ENCODE peak calls at places on chromosomes 1 and 21, in eight cellular contexts. H is neural progenitor cell, S is HCT116, J is SK-N-SH, C is GM23338, E is PC-3, D is hepatocyte, Z is MM.1S. X is an unnamed sample. For H3K27me3, the result is how much of the 10 kb centered on the place peaks cover.

GRCh38 chr1:235100124-235100801 is 28.4 kb downstream of the TOMM20 start:
- DNase-seq in H (peak), S (no peak), J (no peak), C (peak), E (no peak), D (no peak), Z (no peak), X (no peak)

GRCh38 chr1:235494531-235494930 is 9.7 kb downstream of the B3GALNT2 start:
- DNase-seq in H (no peak), S (no peak), J (no peak), C (no peak), E (no peak), D (no peak), Z (no peak), X (no peak)

GRCh38 chr1:234989479-234990327 is 138.9 kb downstream of the TOMM20 start:
- DNase-seq in H (no peak), S (no peak), J (no peak), C (no peak), E (no peak), D (no peak), Z (no peak), X (no peak)

GRCh38 chr1:234438579-234438978 is 40.4 kb downstream of the TARBP1 start:
- DNase-seq in H (no peak), S (no peak), J (no peak), C (no peak), E (no peak), D (no peak), Z (no peak), X (no peak)

GRCh38 chr21:37467082-37467481 is 100.5 kb downstream of the DYRK1A start:
- DNase-seq in H (no peak), S (no peak), J (no peak), C (no peak), E (no peak), D (no peak), Z (no peak), X (no peak)

GRCh38 chr1:96971849-96972602 is 250.4 kb downstream of the PTBP2 start:
- DNase-seq in H (no peak), S (no peak), J (no peak), C (no peak), E (peak), D (no peak), Z (peak), X (no peak)

GRCh38 chr1:245790441-245790840 is 635.7 kb downstream of the KIF26B start:
- DNase-seq in H (no peak), S (no peak), J (no peak), C (no peak), E (no peak), D (no peak), Z (no peak), X (peak)

GRCh38 chr1:17167041-17167782 is 37.7 kb upstream of the PADI1 start:
- DNase-seq in H (no peak), S (no peak), J (no peak), C (peak), E (no peak), D (no peak), Z (no peak), X (peak)

GRCh38 chr1:234838182-234838581 is 228.2 kb upstream of the IRF2BP2 start:
- DNase-seq in H (no peak), S (no peak), J (no peak), C (no peak), E (no peak), D (no peak), Z (no peak), X (no peak)

GRCh38 chr1:162204129-162204882 is 134.8 kb downstream of the NOS1AP start:
- DNase-seq in H (no peak), S (no peak), J (no peak), C (no peak), E (no peak), D (no peak), Z (no peak), X (no peak)

GRCh38 chr1:208820600-208821232 is 576.5 kb upstream of the PLXNA2 start:
- DNase-seq in H (no peak), S (no peak), J (no peak), C (no peak), E (no peak), D (no peak), Z (peak), X (no peak)

GRCh38 chr1:199859525-199859924 is 168.0 kb upstream of the NR5A2 start:
- DNase-seq in H (no peak), S (no peak), J (peak), C (no peak), E (peak), D (no peak), Z (no peak), X (peak)

GRCh38 chr1:95263400-95263799 is 29.4 kb downstream of the RWDD3 start:
- DNase-seq in H (no peak), S (no peak), J (no peak), C (no peak), E (no peak), D (no peak), Z (no peak), X (peak)

GRCh38 chr1:182392045-182393028 is 747 bp upstream of the GLUL start:
- DNase-seq in H (no peak), S (no peak), J (no peak), C (peak), E (peak), D (peak), Z (no peak), X (peak)

GRCh38 chr21:17495680-17496079 is 17.2 kb upstream of the CXADR start:
- DNase-seq in H (peak), S (no peak), J (no peak), C (no peak), E (no peak), D (no peak), Z (no peak), X (no peak)

GRCh38 chr1:91674107-91674506 is 173.5 kb downstream of the CDC7 start:
- DNase-seq in H (no peak), S (no peak), J (no peak), C (no peak), E (no peak), D (no peak), Z (no peak), X (no peak)

GRCh38 chr1:14314032-14314431 is 284.5 kb upstream of the KAZN start:
- DNase-seq in H (no peak), S (no peak), J (no peak), C (no peak), E (no peak), D (no peak), Z (no peak), X (no peak)

GRCh38 chr1:108747128-108747827 is 804 bp downstream of the STXBP3 start:
- DNase-seq in H (peak), S (peak), J (peak), C (peak), E (peak), D (peak), Z (peak), X (peak)

GRCh38 chr1:168498159-168498609 is 45.6 kb downstream of the XCL2 start:
- DNase-seq in H (no peak), S (no peak), J (no peak), C (peak), E (no peak), D (peak), Z (no peak), X (peak)

GRCh38 chr1:204583909-204584632 is 67.9 kb downstream of the MDM4 start:
- DNase-seq in H (no peak), S (no peak), J (peak), C (no peak), E (peak), D (no peak), Z (no peak), X (no peak)

GRCh38 chr1:40247655-40248054 is at the start of gene TMCO2:
- DNase-seq in H (no peak), S (no peak), J (no peak), C (no peak), E (no peak), D (peak), Z (no peak), X (no peak)

GRCh38 chr1:31181515-31182343 is 58.0 kb downstream of the NKAIN1 start:
- DNase-seq in H (peak), S (peak), J (peak), C (peak), E (peak), D (peak), Z (peak), X (peak)

GRCh38 chr1:42139444-42139843 is 13.8 kb upstream of the GUCA2B start:
- DNase-seq in H (no peak), S (no peak), J (no peak), C (no peak), E (no peak), D (no peak), Z (no peak), X (no peak)

GRCh38 chr1:54331843-54332688 is 74.1 kb downstream of the SSBP3 start:
- DNase-seq in H (no peak), S (no peak), J (peak), C (no peak), E (no peak), D (no peak), Z (no peak), X (no peak)

GRCh38 chr1:182671779-182672486 is 12.5 kb downstream of the RGS8 start:
- DNase-seq in H (peak), S (no peak), J (peak), C (no peak), E (no peak), D (no peak), Z (no peak), X (no peak)

GRCh38 chr1:42379794-42380616 is 587 bp upstream of the RIMKLA start:
- DNase-seq in H (peak), S (no peak), J (no peak), C (peak), E (peak), D (peak), Z (peak), X (peak)

GRCh38 chr1:246827396-246827795 is 103.2 kb downstream of the SCCPDH start:
- DNase-seq in H (no peak), S (no peak), J (no peak), C (no peak), E (peak), D (no peak), Z (no peak), X (no peak)

GRCh38 chr1:51284487-51284954 is 45.8 kb downstream of the TTC39A start:
- DNase-seq in H (peak), S (peak), J (peak), C (no peak), E (no peak), D (no peak), Z (no peak), X (no peak)

GRCh38 chr21:43986544-43987451 is 25.3 kb upstream of the TRAPPC10 start:
- DNase-seq in H (no peak), S (no peak), J (peak), C (no peak), E (no peak), D (no peak), Z (no peak), X (no peak)

GRCh38 chr1:79760521-79760920 is 754.0 kb upstream of the ADGRL4 start:
- DNase-seq in H (no peak), S (no peak), J (no peak), C (no peak), E (no peak), D (no peak), Z (no peak), X (no peak)

GRCh38 chr1:198699167-198700015 is 60.6 kb downstream of the PTPRC start:
- DNase-seq in H (peak), S (peak), J (no peak), C (peak), E (peak), D (peak), Z (no peak), X (peak)

GRCh38 chr1:189606047-189606446 is 871.6 kb downstream of the BRINP3 start:
- DNase-seq in H (no peak), S (no peak), J (no peak), C (no peak), E (peak), D (no peak), Z (no peak), X (no peak)
- H3K27me3 ChIP-seq in H (under half), S (under half), J (under half), C (under half), E (under half), D (under half), Z (under half), X (under half)

GRCh38 chr1:62481681-62482080 is 44.8 kb downstream of the USP1 start:
- DNase-seq in H (no peak), S (no peak), J (no peak), C (no peak), E (no peak), D (no peak), Z (no peak), X (no peak)

GRCh38 chr1:62487956-62488355 is 51.1 kb downstream of the USP1 start:
- DNase-seq in H (peak), S (no peak), J (no peak), C (peak), E (no peak), D (no peak), Z (no peak), X (no peak)

DNA sequence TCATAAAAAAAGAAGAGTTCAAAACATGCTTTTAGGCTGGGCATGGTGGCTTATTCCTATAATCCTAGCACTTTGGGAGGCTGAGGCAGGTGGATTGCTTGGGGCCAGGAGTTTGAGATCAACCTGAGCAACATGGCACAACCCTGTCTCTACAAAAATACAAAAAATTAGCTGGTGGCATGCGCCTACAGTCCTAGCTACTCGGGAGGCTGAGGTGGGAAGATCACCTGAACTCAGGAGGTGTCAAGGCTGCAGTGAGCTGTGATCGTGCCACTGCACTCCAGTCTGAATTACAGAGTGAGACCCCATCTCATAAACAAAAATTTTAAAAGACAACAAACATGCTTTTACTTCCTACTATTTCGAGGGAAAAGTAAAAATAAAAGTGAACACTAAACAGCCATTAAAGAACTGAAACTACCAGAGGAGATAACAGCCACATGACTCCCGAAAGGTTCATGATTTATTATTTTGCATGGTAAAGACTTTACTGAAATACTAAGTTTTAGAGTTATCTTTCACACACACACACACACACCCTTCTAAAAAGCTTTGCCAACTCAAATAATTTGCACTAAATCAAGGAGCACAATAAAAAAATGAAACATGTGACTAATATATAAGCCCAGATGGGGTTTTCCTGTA is 48.1 kb downstream of the USP1 start:
- DNase-seq in H (no peak), S (no peak), J (no peak), C (no peak), E (no peak), D (no peak), Z (no peak), X (no peak)
- H2AFZ ChIP-seq in H (no peak), S (no peak), J (no peak), C (no peak), E (no peak), D (no peak), Z (no peak), X (no peak)

GRCh38 chr1:151574575-151575529 is 34.7 kb downstream of the TUFT1 start:
- DNase-seq in H (no peak), S (peak), J (no peak), C (no peak), E (peak), D (peak), Z (no peak), X (peak)
- TF ChIP-seq EZH2phosphoT487 in H (no peak), S (no peak), J (no peak), C (no peak), E (no peak), D (no peak), Z (no peak), X (no peak)

GRCh38 chr1:60759257-60759656 is 323.1 kb upstream of the NFIA start:
- DNase-seq in H (no peak), S (no peak), J (peak), C (no peak), E (no peak), D (no peak), Z (no peak), X (no peak)
- H3K27me3 ChIP-seq in H (under half), S (under half), J (under half), C (under half), E (under half), D (under half), Z (under half), X (under half)

DNA sequence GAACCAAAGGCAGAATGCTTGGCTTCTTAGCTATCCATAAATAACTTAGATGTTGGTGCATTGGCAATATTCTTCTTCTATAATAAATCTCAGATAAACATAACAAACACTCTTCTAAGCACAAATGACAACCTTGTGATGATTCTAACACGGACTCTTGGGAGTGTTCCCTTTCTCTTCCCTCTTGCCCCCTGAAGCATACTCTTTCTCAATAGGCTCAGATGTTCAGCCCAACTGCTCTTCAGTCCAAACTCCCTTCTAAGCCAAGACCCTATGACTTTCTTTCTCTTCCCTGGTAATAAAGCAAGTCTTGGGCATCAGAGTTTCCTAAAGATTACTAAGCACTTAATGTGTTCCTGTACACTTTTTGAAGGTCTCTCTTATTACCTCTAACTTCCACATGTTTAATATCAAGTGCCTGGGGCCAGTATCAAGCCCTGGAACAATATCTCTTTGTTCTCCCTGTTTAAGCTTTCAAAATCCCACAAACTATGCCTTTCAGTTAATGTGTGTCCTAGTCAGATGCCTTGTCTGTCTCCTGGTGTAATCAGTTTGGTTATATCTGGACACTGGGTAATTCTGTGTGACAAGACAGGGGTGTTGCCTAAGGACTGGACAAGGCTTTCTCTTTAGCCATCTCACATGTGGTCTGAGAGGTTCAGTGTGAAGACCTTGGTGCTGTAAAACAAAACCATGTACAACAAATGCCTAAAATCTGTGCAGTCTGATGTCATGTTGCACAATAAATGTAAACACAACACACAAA is 92.9 kb upstream of the IVNS1ABP start:
- DNase-seq in H (no peak), S (no peak), J (no peak), C (no peak), E (no peak), D (no peak), Z (no peak), X (no peak)
- H2AFZ ChIP-seq in H (no peak), S (no peak), J (no peak), C (no peak), E (no peak), D (no peak), Z (no peak), X (no peak)

GRCh38 chr1:211726467-211726866 is 51.0 kb upstream of the NEK2 start:
- DNase-seq in H (no peak), S (no peak), J (no peak), C (no peak), E (no peak), D (no peak), Z (no peak), X (no peak)
- TF ChIP-seq EZH2phosphoT487 in H (no peak), S (no peak), J (no peak), C (no peak), E (no peak), D (no peak), Z (no peak), X (no peak)

GRCh38 chr1:154787171-154787570 is 82.9 kb downstream of the KCNN3 start:
- DNase-seq in H (no peak), S (no peak), J (no peak), C (no peak), E (no peak), D (no peak), Z (no peak), X (no peak)

GRCh38 chr1:154791292-154792278 is 78.5 kb downstream of the KCNN3 start:
- DNase-seq in H (no peak), S (peak), J (no peak), C (no peak), E (peak), D (peak), Z (peak), X (peak)

GRCh38 chr1:154788886-154789285 is 81.2 kb downstream of the KCNN3 start:
- DNase-seq in H (no peak), S (no peak), J (no peak), C (no peak), E (no peak), D (no peak), Z (no peak), X (no peak)

GRCh38 chr1:154784924-154785531 is 85.1 kb downstream of the KCNN3 start:
- DNase-seq in H (no peak), S (no peak), J (no peak), C (peak), E (no peak), D (no peak), Z (peak), X (no peak)

GRCh38 chr1:154788241-154788870 is 81.7 kb downstream of the KCNN3 start:
- DNase-seq in H (no peak), S (no peak), J (no peak), C (no peak), E (no peak), D (no peak), Z (no peak), X (no peak)
- H3K27me3 ChIP-seq in H (under half), S (under half), J (under half), C (under half), E (under half), D (under half), Z (under half), X (under half)

GRCh38 chr1:192513196-192513595 is 62.4 kb upstream of the RGS1 start:
- DNase-seq in H (no peak), S (no peak), J (no peak), C (no peak), E (no peak), D (no peak), Z (no peak), X (no peak)

GRCh38 chr1:192512426-192513125 is 63.0 kb upstream of the RGS1 start:
- DNase-seq in H (no peak), S (no peak), J (no peak), C (no peak), E (no peak), D (no peak), Z (no peak), X (no peak)

GRCh38 chr1:192513697-192514096 is 61.9 kb upstream of the RGS1 start:
- DNase-seq in H (no peak), S (no peak), J (no peak), C (no peak), E (no peak), D (no peak), Z (no peak), X (no peak)

GRCh38 chr1:192518700-192519099 is 56.9 kb upstream of the RGS1 start:
- DNase-seq in H (no peak), S (no peak), J (no peak), C (no peak), E (no peak), D (no peak), Z (no peak), X (peak)

DNA sequence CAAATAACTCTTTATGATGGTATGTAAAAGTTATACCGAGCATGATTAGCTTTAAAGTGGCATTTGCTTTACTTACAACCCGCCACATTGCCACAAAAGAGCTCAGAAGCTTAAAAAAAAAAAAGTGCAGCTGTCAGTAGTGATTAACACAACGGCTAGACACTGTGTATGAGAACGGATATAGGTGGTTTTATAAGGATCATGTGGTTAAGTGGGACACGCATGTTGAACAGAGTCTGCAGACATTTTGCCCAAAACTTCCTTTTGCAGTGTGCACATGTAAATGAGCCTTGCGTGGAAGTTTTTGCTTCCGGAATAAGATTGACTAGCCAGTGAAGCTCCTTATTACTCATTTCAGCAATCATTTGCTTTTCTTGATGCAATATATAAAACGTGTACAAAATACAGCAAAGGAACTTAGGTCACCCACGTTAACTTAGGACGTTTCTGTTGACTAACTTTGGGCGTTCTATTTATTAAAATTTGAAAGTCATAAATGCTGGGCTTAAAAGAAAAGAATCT is 58.7 kb upstream of the RGS1 start:
- DNase-seq in H (peak), S (no peak), J (no peak), C (no peak), E (peak), D (no peak), Z (peak), X (no peak)
- H2AFZ ChIP-seq in H (peak), S (no peak), J (peak), C (no peak), E (peak), D (no peak), Z (peak), X (no peak)